ENCODE peak calls at places on chromosomes 6 and 20, in five cellular contexts. U is Kasumi-1, Y is MCF 10A, X is fibroblast of lung, C is EL. Q is an unnamed sample.

GRCh38 chr20:10674684-10675455 is 1.1 kb upstream of the JAG1 start:
- DNase-seq in X (peak), U (peak), Y (peak), C (peak), Q (peak)

GRCh38 chr6:5142915-5143314 is 57.8 kb downstream of the PPP1R3G start:
- DNase-seq in Y (no peak), X (no peak), C (peak), U (peak), Q (no peak)

GRCh38 chr20:47348539-47349142 is 7.9 kb downstream of the ZMYND8 start:
- DNase-seq in C (no peak), U (peak), X (peak), Y (no peak), Q (no peak)

GRCh38 chr6:64504509-64504908 is 868.9 kb downstream of the PHF3 start:
- DNase-seq in C (no peak), Y (peak), X (no peak), U (no peak), Q (no peak)

GRCh38 chr6:165972139-165972802 is 195.4 kb downstream of the TBXT start:
- DNase-seq in U (no peak), X (no peak), Y (no peak), C (no peak), Q (no peak)

GRCh38 chr6:127366281-127367022 is 23.0 kb upstream of the ECHDC1 start:
- DNase-seq in X (peak), C (peak), U (peak), Y (peak), Q (peak)

GRCh38 chr20:44780226-44780625 is 30.1 kb downstream of the RIMS4 start:
- DNase-seq in X (peak), U (peak), C (peak), Y (peak), Q (peak)

GRCh38 chr20:36893801-36894200 is 17.9 kb downstream of the TLDC2 start:
- DNase-seq in C (no peak), U (no peak), Y (no peak), X (no peak), Q (no peak)

GRCh38 chr6:44056392-44057237 is 70.6 kb downstream of the MRPL14 start:
- DNase-seq in C (peak), X (peak), Y (peak), U (no peak), Q (no peak)